ENCODE peak calls at places on chromosome 10, in six cellular contexts. O is SK-N-SH, H is K562, T is H1, E is HepG2, L is GM12878. C is an unnamed sample. For H3K79me2, the result is how much of the 10 kb centered on the place peaks cover.

GRCh38 chr10:4111593-4111992 is 326.6 kb upstream of the KLF6 start:
- DNase-seq in E (no peak), L (no peak), O (no peak), T (no peak), H (no peak), C (no peak)

GRCh38 chr10:118952493-118953295 is 76.8 kb upstream of the NANOS1 start:
- DNase-seq in L (no peak), T (no peak), O (no peak), H (no peak), E (no peak), C (no peak)

GRCh38 chr10:98371421-98371820 is 43.6 kb downstream of the PYROXD2 start:
- DNase-seq in O (no peak), L (no peak), E (no peak), T (no peak), H (no peak), C (no peak)

GRCh38 chr10:79404690-79405131 is 40.7 kb downstream of the ZCCHC24 start:
- DNase-seq in E (no peak), O (no peak), L (no peak), H (no peak), T (no peak), C (no peak)

GRCh38 chr10:19801369-19801768 is 14.9 kb upstream of the PLXDC2 start:
- DNase-seq in T (no peak), H (no peak), L (no peak), O (no peak), E (no peak), C (no peak)

GRCh38 chr10:33334839-33335549 is 527 bp upstream of the NRP1 start:
- DNase-seq in O (peak), E (peak), L (no peak), H (no peak), T (no peak), C (peak)

GRCh38 chr10:74103560-74104248 is 46.9 kb downstream of the AP3M1 start:
- DNase-seq in E (no peak), L (no peak), O (peak), T (no peak), H (peak), C (peak)

GRCh38 chr10:48240196-48240595 is 34.3 kb downstream of the FRMPD2 start:
- DNase-seq in T (no peak), O (no peak), E (no peak), L (no peak), H (no peak), C (no peak)

GRCh38 chr10:132522521-132523411 is 14.8 kb upstream of the INPP5A start:
- DNase-seq in L (no peak), O (peak), E (no peak), T (no peak), H (no peak), C (no peak)

GRCh38 chr10:25278180-25278579 is 103.4 kb downstream of the GPR158 start:
- DNase-seq in T (no peak), O (no peak), H (no peak), L (no peak), E (no peak), C (no peak)

GRCh38 chr10:70537398-70538194 is 59.0 kb downstream of the PALD1 start:
- DNase-seq in O (no peak), L (no peak), H (peak), E (peak), T (no peak), C (no peak)

GRCh38 chr10:119174109-119174508 is 4.5 kb downstream of the PRDX3 start:
- DNase-seq in O (no peak), E (no peak), T (no peak), H (no peak), L (no peak), C (no peak)

GRCh38 chr10:61621538-61622150 is 41.1 kb upstream of the CABCOCO1 start:
- DNase-seq in O (no peak), H (peak), L (no peak), E (peak), T (no peak), C (no peak)

GRCh38 chr10:111076682-111077661 is at the start of gene ADRA2A:
- DNase-seq in O (peak), H (no peak), T (peak), E (no peak), L (no peak), C (no peak)

GRCh38 chr10:30079423-30079822 is 20.0 kb upstream of the JCAD start:
- DNase-seq in H (peak), T (no peak), L (no peak), O (no peak), E (no peak), C (no peak)

GRCh38 chr10:83935337-83935736 is 204.0 kb upstream of the GHITM start:
- DNase-seq in H (no peak), T (no peak), E (no peak), L (no peak), O (no peak), C (no peak)

GRCh38 chr10:48838830-48839229 is 100.8 kb downstream of the LRRC18 start:
- DNase-seq in O (no peak), H (no peak), E (no peak), L (no peak), T (no peak), C (no peak)

GRCh38 chr10:80320377-80320776 is 30.9 kb upstream of the MAT1A start:
- DNase-seq in T (no peak), E (peak), L (no peak), H (no peak), O (no peak), C (no peak)

GRCh38 chr10:4130685-4131084 is 345.7 kb upstream of the KLF6 start:
- DNase-seq in O (no peak), T (no peak), E (no peak), L (no peak), H (no peak), C (no peak)

GRCh38 chr10:80491251-80492102 is 37.4 kb downstream of the TSPAN14 start:
- DNase-seq in T (no peak), O (no peak), H (no peak), E (peak), L (no peak), C (no peak)

GRCh38 chr10:132027423-132027983 is 38.2 kb upstream of the JAKMIP3 start:
- DNase-seq in O (no peak), H (no peak), E (peak), T (no peak), L (no peak), C (no peak)

GRCh38 chr10:42593284-42593683 is 45.1 kb downstream of the ZNF33B start:
- DNase-seq in T (no peak), L (no peak), E (no peak), O (no peak), H (no peak), C (no peak)

DNA sequence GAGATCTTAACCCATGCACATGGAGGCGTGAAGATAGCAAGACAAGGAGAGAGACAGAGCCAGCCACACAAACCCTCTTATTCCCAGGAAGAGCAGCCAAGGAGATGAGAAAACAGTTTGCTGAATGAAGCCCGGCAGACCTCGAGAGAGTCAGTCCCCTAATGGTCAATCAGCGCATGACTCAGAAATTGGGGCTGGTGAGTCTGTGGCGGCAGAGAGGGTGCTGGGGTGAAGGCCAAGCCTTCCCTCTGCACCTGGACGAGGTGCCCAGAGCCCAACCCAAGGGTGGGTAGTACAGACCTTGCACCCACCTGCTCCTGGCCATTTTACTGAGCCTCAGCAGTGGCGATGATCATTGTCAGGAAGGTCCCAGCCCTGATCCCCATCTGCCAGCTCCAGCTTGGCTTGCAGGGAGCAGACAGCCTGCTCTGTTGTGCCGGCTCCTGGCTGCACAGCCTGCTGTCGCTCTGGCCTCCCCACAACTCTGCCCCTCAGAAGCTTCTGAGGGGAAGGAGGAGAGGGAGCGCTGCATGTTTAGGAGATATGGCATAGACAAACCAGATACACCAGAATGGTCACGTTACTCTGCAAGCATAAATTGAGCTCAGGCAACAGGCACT is 256.6 kb downstream of the RPS24 start:
- DNase-seq in H (no peak), T (no peak), O (no peak), L (no peak), E (no peak), C (no peak)
- TF ChIP-seq MAX in H (no peak), T (no peak), O (no peak), L (no peak), E (no peak), C (no peak)

GRCh38 chr10:28810062-28810870 is 132.9 kb downstream of the BAMBI start:
- DNase-seq in H (peak), L (no peak), E (no peak), T (no peak), O (no peak), C (no peak)
- TF ChIP-seq RAD21 in H (no peak), L (no peak), E (no peak), T (no peak), O (no peak), C (no peak)

GRCh38 chr10:1102836-1103235 is 46.7 kb downstream of the WDR37 start:
- DNase-seq in T (no peak), E (no peak), O (no peak), H (no peak), L (no peak), C (no peak)

GRCh38 chr10:1100143-1100542 is 44.0 kb downstream of the WDR37 start:
- DNase-seq in L (no peak), H (no peak), T (no peak), O (no peak), E (no peak), C (no peak)

GRCh38 chr10:1102392-1102791 is 46.2 kb downstream of the WDR37 start:
- DNase-seq in L (no peak), H (no peak), O (no peak), E (no peak), T (no peak), C (no peak)

GRCh38 chr10:1101946-1102345 is 45.8 kb downstream of the WDR37 start:
- DNase-seq in H (no peak), T (no peak), E (no peak), O (no peak), L (no peak), C (no peak)

DNA sequence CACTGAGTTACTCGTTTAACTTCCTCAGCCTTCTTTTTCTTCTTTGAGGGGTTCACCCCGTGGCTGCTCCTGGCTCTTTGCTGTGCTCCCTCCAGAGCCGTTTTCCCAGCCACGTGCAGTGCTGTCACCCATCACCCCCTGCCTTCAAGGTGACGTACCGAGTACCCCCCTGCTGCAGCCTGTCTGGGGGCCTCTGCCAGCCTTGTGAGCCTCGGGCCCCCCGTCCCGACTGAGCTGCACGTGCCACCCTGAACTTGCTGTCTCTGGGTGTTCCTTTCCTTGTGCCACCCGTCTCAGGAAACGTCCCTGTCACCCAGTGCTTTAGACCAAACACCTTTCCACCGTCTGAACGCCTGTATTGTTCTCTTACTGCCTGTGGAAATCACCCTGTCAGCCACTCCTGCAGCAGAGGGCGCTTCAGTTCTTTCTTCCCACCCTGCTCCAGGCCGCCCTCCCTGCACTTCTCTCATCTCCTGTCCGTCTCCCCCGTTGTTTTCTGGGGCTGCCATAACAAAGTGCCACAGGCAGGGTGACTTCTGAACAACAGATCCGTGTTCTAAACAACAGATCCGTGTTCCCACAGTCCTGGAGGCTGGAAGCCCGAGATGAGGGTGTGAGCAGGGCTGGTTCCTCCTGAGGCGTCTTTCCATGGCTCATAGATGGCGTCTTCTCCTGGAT is 44.6 kb downstream of the WDR37 start:
- DNase-seq in H (peak), L (no peak), E (no peak), T (no peak), O (peak), C (no peak)
- H3K79me2 ChIP-seq in H (under half), L (under half), E (under half), T (under half), O (under half), C (under half)

GRCh38 chr10:113960617-113961260 is 82.9 kb upstream of the ADRB1 start:
- DNase-seq in L (no peak), E (peak), H (no peak), O (no peak), T (peak), C (no peak)

GRCh38 chr10:113965077-113965476 is 78.6 kb upstream of the ADRB1 start:
- DNase-seq in E (no peak), O (no peak), L (no peak), H (no peak), T (no peak), C (no peak)

GRCh38 chr10:113958631-113959382 is 84.9 kb upstream of the ADRB1 start:
- DNase-seq in H (no peak), T (no peak), L (no peak), E (peak), O (no peak), C (peak)

GRCh38 chr10:113959383-113959760 is 84.3 kb upstream of the ADRB1 start:
- DNase-seq in H (no peak), E (no peak), O (no peak), L (no peak), T (no peak), C (no peak)

GRCh38 chr10:113961261-113961938 is 82.3 kb upstream of the ADRB1 start:
- DNase-seq in E (no peak), L (peak), H (no peak), T (no peak), O (no peak), C (no peak)
- TF ChIP-seq MAX in E (no peak), L (peak), H (no peak), T (no peak), O (no peak), C (no peak)

DNA sequence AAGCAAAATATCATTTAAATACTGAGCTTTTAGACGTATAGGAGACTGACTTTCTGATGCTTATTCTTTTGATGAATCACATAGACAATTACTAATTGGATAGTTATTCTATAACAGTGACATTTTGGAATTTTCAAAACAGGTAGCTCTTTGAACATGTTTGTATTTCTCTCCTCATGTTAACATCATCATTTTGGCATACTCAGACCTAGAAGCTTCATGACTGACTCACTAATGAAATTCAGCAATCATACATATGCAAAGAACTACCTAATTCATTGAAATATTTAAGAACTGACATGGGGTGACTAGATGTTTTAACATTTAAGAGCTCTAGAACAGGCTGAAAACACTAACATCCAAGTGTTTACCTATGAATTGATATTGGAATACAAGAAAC is 192.3 kb downstream of the VTI1A start:
- DNase-seq in O (no peak), L (no peak), E (no peak), T (no peak), H (no peak), C (no peak)
- TF ChIP-seq RAD21 in O (no peak), L (no peak), E (no peak), T (no peak), H (no peak), C (no peak)

GRCh38 chr10:72740526-72740925 is 48.6 kb downstream of the MCU start:
- DNase-seq in E (peak), T (no peak), H (no peak), O (no peak), L (no peak), C (peak)
- H3K79me2 ChIP-seq in E (under half), T (half or more), H (under half), O (half or more), L (under half), C (under half)

DNA sequence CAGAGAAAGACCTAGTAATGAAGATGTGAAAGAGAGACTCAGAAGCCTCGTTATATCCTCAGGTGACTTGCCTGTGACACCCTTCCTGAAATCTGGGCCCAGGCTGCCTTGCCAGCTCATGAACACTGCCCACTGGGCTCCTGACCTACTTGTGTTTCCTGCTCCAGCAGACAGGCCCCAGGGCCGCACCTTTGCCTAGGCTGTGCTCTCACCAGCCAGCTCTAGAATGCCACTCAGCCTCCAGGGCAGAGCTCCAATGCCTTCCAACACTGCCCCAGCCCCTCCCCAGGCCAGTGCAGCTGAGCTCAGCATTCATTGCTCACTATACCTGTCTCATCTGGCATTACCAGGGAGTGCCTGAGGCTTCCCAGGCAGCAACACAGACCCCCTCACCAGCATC is 94.3 kb downstream of the DLG5 start:
- DNase-seq in H (no peak), T (no peak), L (no peak), O (no peak), E (no peak), C (no peak)
- TF ChIP-seq MAX in H (no peak), T (no peak), L (no peak), O (no peak), E (no peak), C (no peak)

DNA sequence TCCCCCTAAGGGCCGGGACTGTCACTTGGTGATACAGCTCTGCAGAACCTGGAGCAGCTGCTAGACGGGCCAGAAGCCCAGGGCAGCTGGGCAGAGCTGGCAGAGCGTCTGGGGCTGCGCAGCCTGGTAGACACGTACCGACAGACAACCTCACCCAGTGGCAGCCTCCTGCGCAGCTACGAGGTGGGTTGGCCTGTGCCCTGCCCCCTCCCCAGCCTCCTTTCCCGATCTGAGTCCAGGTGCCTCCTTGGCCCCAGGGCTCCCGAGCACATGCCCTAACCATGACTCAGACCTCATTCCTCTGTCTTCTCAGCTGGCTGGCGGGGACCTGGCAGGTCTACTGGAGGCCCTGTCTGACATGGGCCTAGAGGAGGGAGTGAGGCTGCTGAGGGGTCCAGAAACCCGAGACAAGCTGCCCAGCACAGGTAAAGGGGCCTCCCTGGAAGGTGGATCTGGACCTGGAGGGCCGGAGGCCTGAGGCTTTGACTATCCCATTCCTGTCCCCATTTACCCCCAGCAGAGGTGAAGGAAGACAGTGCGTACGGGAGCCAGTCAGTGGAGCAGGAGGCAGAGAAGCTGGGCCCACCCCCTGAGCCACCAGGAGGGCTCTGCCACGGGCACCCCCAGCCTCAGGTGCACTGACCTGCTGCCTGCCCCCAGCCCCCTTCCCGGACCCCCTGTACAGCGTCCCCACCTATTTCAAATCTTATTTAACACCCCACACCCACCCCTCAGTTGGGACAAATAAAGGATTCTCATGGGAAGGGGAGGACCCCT is 6.4 kb downstream of the NFKB2 start:
- DNase-seq in L (no peak), E (no peak), O (no peak), H (no peak), T (no peak), C (no peak)
- TF ChIP-seq RAD21 in L (no peak), E (no peak), O (no peak), H (no peak), T (no peak), C (no peak)

DNA sequence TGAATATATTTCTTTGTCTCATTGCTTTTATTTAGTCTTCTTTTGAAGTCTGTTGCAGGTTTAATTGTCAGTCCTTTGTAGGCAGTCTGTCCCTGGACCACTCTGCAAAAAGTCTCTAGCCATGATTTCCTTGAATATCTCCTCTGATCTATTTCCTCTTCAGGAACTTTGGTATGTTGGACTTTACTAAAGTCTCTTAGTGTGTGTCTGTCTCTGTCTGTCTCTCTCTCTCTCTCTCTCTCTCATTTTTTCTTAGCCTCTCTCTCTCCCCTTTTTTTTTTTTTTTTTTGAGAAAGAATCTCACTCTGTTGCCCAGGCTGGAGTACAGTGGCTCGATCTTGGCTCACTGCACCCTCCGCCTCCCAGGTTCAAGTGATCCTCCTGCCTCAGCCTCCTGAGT is 57.5 kb downstream of the ADD3 start:
- DNase-seq in T (no peak), O (no peak), L (no peak), E (no peak), H (no peak), C (no peak)
- H3K79me2 ChIP-seq in T (under half), O (under half), L (under half), E (under half), H (under half), C (under half)

GRCh38 chr10:93465806-93466675 is 16.1 kb downstream of the MYOF start:
- DNase-seq in O (peak), T (no peak), E (peak), L (no peak), H (peak), C (peak)
- TF ChIP-seq MAX in O (peak), T (no peak), E (no peak), L (no peak), H (no peak), C (no peak)

C was measured in HCT116.